ENCODE peak calls at places on chromosomes 6 and 20, in five cellular contexts. One of them, this sample, is unnamed.

GRCh38 chr6:112396221-112396620 is 49.1 kb downstream of the RFPL4B start:
- DNase-seq in left lung: no peak
- DNase-seq in ovary: no peak
- DNase-seq in esophagus muscularis mucosa: no peak
- DNase-seq in heart right ventricle: no peak
- DNase-seq in this sample: no peak

GRCh38 chr6:146364816-146365594 is 178.6 kb upstream of the RAB32 start:
- DNase-seq in left lung: no peak
- DNase-seq in ovary: no peak
- DNase-seq in esophagus muscularis mucosa: no peak
- DNase-seq in heart right ventricle: no peak
- DNase-seq in this sample: no peak

GRCh38 chr20:49979030-49979832 is 3.5 kb upstream of the SNAI1 start:
- DNase-seq in left lung: peak; percentile 90
- DNase-seq in ovary: peak; percentile 76
- DNase-seq in esophagus muscularis mucosa: no peak
- DNase-seq in heart right ventricle: peak; percentile 35
- DNase-seq in this sample: no peak

GRCh38 chr6:129102741-129103140 is 219.8 kb downstream of the LAMA2 start:
- DNase-seq in left lung: no peak
- DNase-seq in ovary: peak; percentile 25
- DNase-seq in esophagus muscularis mucosa: no peak
- DNase-seq in heart right ventricle: peak; percentile 67
- DNase-seq in this sample: no peak

GRCh38 chr6:35493307-35493983 is 3.4 kb downstream of the TEAD3 start:
- DNase-seq in left lung: no peak
- DNase-seq in ovary: no peak
- DNase-seq in esophagus muscularis mucosa: no peak
- DNase-seq in heart right ventricle: no peak
- DNase-seq in this sample: no peak

GRCh38 chr20:1334761-1335160 is 5.8 kb upstream of the SDCBP2 start:
- DNase-seq in left lung: no peak
- DNase-seq in ovary: no peak
- DNase-seq in esophagus muscularis mucosa: peak; percentile 31
- DNase-seq in heart right ventricle: no peak
- DNase-seq in this sample: no peak

GRCh38 chr6:19838442-19839236 is 1.5 kb downstream of the ID4 start:
- DNase-seq in left lung: peak; percentile 88
- DNase-seq in ovary: peak; percentile 57
- DNase-seq in esophagus muscularis mucosa: no peak
- DNase-seq in heart right ventricle: no peak
- DNase-seq in this sample: no peak

GRCh38 chr6:161443868-161444267 is 170.0 kb upstream of the AGPAT4 start:
- DNase-seq in left lung: no peak
- DNase-seq in ovary: no peak
- DNase-seq in esophagus muscularis mucosa: no peak
- DNase-seq in heart right ventricle: peak; percentile 48
- DNase-seq in this sample: no peak

GRCh38 chr20:49712918-49713778 is 530 bp downstream of the B4GALT5 start:
- DNase-seq in left lung: peak; percentile 87
- DNase-seq in ovary: peak; percentile 61
- DNase-seq in esophagus muscularis mucosa: no peak
- DNase-seq in heart right ventricle: peak; percentile 44
- DNase-seq in this sample: no peak

GRCh38 chr20:58059145-58059544 is 169.3 kb downstream of the ANKRD60 start:
- DNase-seq in left lung: no peak
- DNase-seq in ovary: no peak
- DNase-seq in esophagus muscularis mucosa: peak; percentile 89
- DNase-seq in heart right ventricle: no peak
- DNase-seq in this sample: no peak

GRCh38 chr20:51661609-51662178 is 106.5 kb downstream of the ATP9A start:
- DNase-seq in left lung: no peak
- DNase-seq in ovary: no peak
- DNase-seq in esophagus muscularis mucosa: no peak
- DNase-seq in heart right ventricle: no peak
- DNase-seq in this sample: no peak

GRCh38 chr6:135054238-135054574 is 416 bp downstream of the HBS1L start:
- DNase-seq in left lung: no peak
- DNase-seq in ovary: no peak
- DNase-seq in esophagus muscularis mucosa: no peak
- DNase-seq in heart right ventricle: no peak
- DNase-seq in this sample: no peak

GRCh38 chr6:170273681-170274080 is 17.2 kb downstream of the DLL1 start:
- DNase-seq in left lung: no peak
- DNase-seq in ovary: no peak
- DNase-seq in esophagus muscularis mucosa: no peak
- DNase-seq in heart right ventricle: no peak
- DNase-seq in this sample: no peak

GRCh38 chr6:11341867-11342266 is 109.4 kb upstream of the NEDD9 start:
- DNase-seq in left lung: no peak
- DNase-seq in ovary: no peak
- DNase-seq in esophagus muscularis mucosa: no peak
- DNase-seq in heart right ventricle: no peak
- DNase-seq in this sample: no peak

GRCh38 chr6:131061041-131061770 is 1.8 kb downstream of the EPB41L2 start:
- DNase-seq in left lung: no peak
- DNase-seq in ovary: no peak
- DNase-seq in esophagus muscularis mucosa: no peak
- DNase-seq in heart right ventricle: no peak
- DNase-seq in this sample: no peak

GRCh38 chr20:48877299-48877698 is 44.2 kb upstream of the ARFGEF2 start:
- DNase-seq in left lung: no peak
- DNase-seq in ovary: no peak
- DNase-seq in esophagus muscularis mucosa: no peak
- DNase-seq in heart right ventricle: no peak
- DNase-seq in this sample: no peak

GRCh38 chr6:109052852-109053251 is 41.8 kb downstream of the SESN1 start:
- DNase-seq in left lung: no peak
- DNase-seq in ovary: no peak
- DNase-seq in esophagus muscularis mucosa: no peak
- DNase-seq in heart right ventricle: no peak
- DNase-seq in this sample: no peak

GRCh38 chr20:16611832-16612231 is 38.6 kb upstream of the KIF16B start:
- DNase-seq in left lung: no peak
- DNase-seq in ovary: no peak
- DNase-seq in esophagus muscularis mucosa: no peak
- DNase-seq in heart right ventricle: no peak
- DNase-seq in this sample: no peak

GRCh38 chr20:16608265-16608636 is 35.0 kb upstream of the KIF16B start:
- DNase-seq in left lung: no peak
- DNase-seq in ovary: no peak
- DNase-seq in esophagus muscularis mucosa: no peak
- DNase-seq in heart right ventricle: peak; percentile 27
- DNase-seq in this sample: no peak

GRCh38 chr20:16609066-16609465 is 35.8 kb upstream of the KIF16B start:
- DNase-seq in left lung: no peak
- DNase-seq in ovary: no peak
- DNase-seq in esophagus muscularis mucosa: no peak
- DNase-seq in heart right ventricle: peak; percentile 7
- DNase-seq in this sample: no peak

GRCh38 chr20:16606468-16606867 is 33.2 kb upstream of the KIF16B start:
- DNase-seq in left lung: no peak
- DNase-seq in ovary: no peak
- DNase-seq in esophagus muscularis mucosa: no peak
- DNase-seq in heart right ventricle: no peak
- DNase-seq in this sample: no peak

GRCh38 chr20:16607364-16608264 is 34.4 kb upstream of the KIF16B start:
- DNase-seq in left lung: no peak
- DNase-seq in ovary: no peak
- DNase-seq in esophagus muscularis mucosa: no peak
- DNase-seq in heart right ventricle: no peak
- DNase-seq in this sample: no peak
- H3K4me3 ChIP-seq in left lung: no peak overlapping the region
- H3K4me3 ChIP-seq in ovary: no peak overlapping the region
- H3K4me3 ChIP-seq in esophagus muscularis mucosa: no peak overlapping the region
- H3K4me3 ChIP-seq in heart right ventricle: no peak overlapping the region
- H3K4me3 ChIP-seq in this sample: no peak overlapping the region

DNA sequence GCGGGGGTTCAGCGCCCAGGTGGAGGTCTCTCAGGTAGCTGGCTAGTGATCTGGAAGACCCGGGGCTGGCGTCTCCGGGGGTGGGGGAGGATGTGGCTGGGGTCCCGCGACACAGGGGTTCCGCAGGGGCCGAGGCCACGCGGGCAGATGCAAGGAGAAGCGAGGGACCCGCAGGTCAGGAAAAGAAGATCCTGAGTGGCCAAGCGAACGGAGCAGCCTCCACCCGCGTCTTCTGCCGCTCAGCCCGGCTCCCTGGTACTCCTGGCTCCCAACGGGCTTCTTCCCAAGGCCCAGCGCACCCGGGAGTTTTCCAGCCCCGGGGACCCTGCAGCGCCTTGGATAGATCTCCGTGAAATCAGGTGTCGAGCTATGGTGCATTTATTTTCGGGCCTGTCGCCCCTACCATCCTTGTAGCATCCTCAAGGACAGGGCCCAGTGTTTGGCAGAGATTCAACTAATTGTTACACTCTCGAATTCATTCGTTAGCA is 674 bp upstream of the CHD6 start:
- DNase-seq in left lung: no peak
- DNase-seq in ovary: no peak
- DNase-seq in esophagus muscularis mucosa: no peak
- DNase-seq in heart right ventricle: no peak
- DNase-seq in this sample: no peak
- H3K4me3 ChIP-seq in left lung: peak overlapping the region; percentile 68
- H3K4me3 ChIP-seq in ovary: peak overlapping the region; percentile 62
- H3K4me3 ChIP-seq in esophagus muscularis mucosa: peak overlapping the region; percentile 96
- H3K4me3 ChIP-seq in heart right ventricle: peak overlapping the region; percentile 94
- H3K4me3 ChIP-seq in this sample: peak overlapping the region; percentile 63

DNA sequence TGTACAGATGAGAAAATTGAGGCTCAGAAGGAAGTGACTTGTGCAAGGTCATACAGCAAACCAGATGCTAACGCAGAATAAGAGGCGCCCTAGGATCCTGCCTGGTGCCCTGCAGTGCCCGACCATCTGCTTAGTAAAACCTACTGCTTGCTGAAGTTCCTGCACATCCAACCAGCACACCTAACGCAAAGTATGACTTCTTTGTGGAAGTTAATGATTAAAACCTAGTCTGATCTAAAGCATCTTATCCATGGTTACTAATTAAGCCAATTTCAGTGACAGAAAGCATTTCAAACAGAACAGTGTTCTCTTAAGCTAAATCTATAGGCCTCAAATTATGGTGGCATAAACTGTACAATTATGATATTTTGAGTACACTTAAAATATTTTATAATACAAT is 37.3 kb upstream of the BEND3 start:
- DNase-seq in left lung: no peak
- DNase-seq in ovary: no peak
- DNase-seq in esophagus muscularis mucosa: no peak
- DNase-seq in heart right ventricle: no peak
- DNase-seq in this sample: no peak
- H3K4me3 ChIP-seq in left lung: no peak overlapping the region
- H3K4me3 ChIP-seq in ovary: no peak overlapping the region
- H3K4me3 ChIP-seq in esophagus muscularis mucosa: no peak overlapping the region
- H3K4me3 ChIP-seq in heart right ventricle: no peak overlapping the region
- H3K4me3 ChIP-seq in this sample: no peak overlapping the region

DNA sequence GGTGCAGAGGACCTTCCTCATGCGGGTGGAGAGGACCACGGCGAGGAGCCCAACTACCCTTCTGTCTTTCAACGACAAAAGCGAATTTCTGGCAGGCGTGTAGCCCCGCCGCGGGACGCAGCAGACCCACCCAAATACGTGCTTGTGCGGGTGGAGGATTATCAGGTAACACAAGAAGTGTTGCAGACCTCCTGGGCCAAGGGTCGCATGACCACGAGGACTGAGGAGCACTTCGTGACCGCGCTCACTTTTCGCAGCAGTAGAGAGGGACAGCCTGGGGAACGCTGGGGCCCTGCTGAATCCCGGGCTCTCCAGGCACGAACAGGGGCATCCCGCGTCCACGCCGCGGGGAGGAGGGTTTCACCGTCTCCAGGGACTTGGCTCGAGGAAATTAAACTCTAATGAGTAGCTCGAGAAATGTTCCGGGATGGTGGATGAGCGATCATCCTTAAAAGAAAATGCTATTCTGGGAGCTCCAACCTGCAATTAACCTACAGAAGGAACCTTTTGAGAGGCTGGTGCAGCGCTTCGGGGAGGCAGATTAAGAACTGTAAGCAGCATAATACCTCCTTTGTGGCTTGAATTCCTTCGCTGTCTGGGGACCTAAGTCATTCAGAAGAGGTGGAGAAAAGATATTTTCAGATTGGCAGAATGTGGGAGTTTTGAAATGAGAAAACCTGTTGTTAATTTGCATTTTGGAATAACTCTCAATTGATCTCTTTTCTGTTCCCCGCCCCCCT is 828 bp downstream of the C6orf141 start:
- DNase-seq in left lung: peak; percentile 79
- DNase-seq in ovary: peak; percentile 11
- DNase-seq in esophagus muscularis mucosa: no peak
- DNase-seq in heart right ventricle: no peak
- DNase-seq in this sample: no peak
- H3K4me3 ChIP-seq in left lung: peak overlapping the region; percentile 40
- H3K4me3 ChIP-seq in ovary: peak overlapping the region; percentile 32
- H3K4me3 ChIP-seq in esophagus muscularis mucosa: peak overlapping the region; percentile 53
- H3K4me3 ChIP-seq in heart right ventricle: peak overlapping the region; percentile 27
- H3K4me3 ChIP-seq in this sample: peak overlapping the region; percentile 43

DNA sequence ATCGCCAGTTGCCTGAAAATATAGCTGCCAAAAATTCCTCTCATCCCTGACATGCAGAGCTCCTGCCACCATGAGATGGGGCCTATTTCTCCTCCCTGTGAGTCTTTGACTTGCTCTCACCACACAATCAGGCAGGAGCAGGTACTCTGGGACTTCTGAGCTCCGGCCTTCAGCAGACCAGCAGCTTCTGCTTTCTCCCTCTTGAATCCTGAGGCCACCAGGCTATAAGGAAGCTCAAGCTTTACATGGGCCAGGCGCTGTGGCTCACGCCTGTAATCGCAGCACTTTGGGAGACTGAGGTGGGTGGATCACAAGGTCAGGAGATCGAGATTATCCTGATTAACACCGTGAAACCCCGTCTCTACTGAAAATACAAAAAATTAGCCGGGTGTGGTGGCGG is 238.7 kb upstream of the RREB1 start:
- DNase-seq in left lung: no peak
- DNase-seq in ovary: no peak
- DNase-seq in esophagus muscularis mucosa: no peak
- DNase-seq in heart right ventricle: no peak
- DNase-seq in this sample: no peak
- H3K4me3 ChIP-seq in left lung: no peak overlapping the region
- H3K4me3 ChIP-seq in ovary: no peak overlapping the region
- H3K4me3 ChIP-seq in esophagus muscularis mucosa: no peak overlapping the region
- H3K4me3 ChIP-seq in heart right ventricle: no peak overlapping the region
- H3K4me3 ChIP-seq in this sample: no peak overlapping the region